ENCODE peak calls at places on chromosomes 12 and 14, in six cellular contexts. G is activated CD8-positive, alpha-beta T cell treated with anti-CD3 and anti-CD28 coated beads for 36 hours; M is kidney; W is heart right ventricle; Y is Caco-2; U is mesothelial cell of epicardium. I is an unnamed sample.

GRCh38 chr12:95918194-95918993 is 24.0 kb downstream of the CCDC38 start:
- DNase-seq in G (peak), Y (peak), U (no peak), W (no peak), M (no peak), I (no peak)

GRCh38 chr12:32454075-32454474 is 54.7 kb downstream of the FGD4 start:
- DNase-seq in U (no peak), M (no peak), Y (no peak), G (no peak), W (no peak), I (no peak)

GRCh38 chr12:694734-695503 is 31.7 kb upstream of the NINJ2 start:
- DNase-seq in M (no peak), W (no peak), G (no peak), Y (peak), U (no peak), I (no peak)

GRCh38 chr14:95774265-95775160 is 60.6 kb upstream of the TCL1A start:
- DNase-seq in M (no peak), W (no peak), U (no peak), Y (peak), G (peak), I (peak)

GRCh38 chr12:83468988-83469908 is 782.5 kb downstream of the TMTC2 start:
- DNase-seq in W (no peak), G (no peak), Y (no peak), U (no peak), M (no peak), I (no peak)

GRCh38 chr12:69130064-69130463 is 109.3 kb upstream of the CPSF6 start:
- DNase-seq in Y (peak), G (no peak), M (no peak), U (no peak), W (no peak), I (no peak)

GRCh38 chr12:49059385-49060232 is 985 bp downstream of the KMT2D start:
- DNase-seq in Y (peak), G (peak), M (no peak), U (no peak), W (no peak), I (no peak)

GRCh38 chr12:122245553-122245952 is 19.7 kb upstream of the DIABLO start:
- DNase-seq in G (no peak), M (no peak), W (no peak), Y (no peak), U (no peak), I (no peak)

GRCh38 chr14:62455446-62455845 is 589.8 kb downstream of the KCNH5 start:
- DNase-seq in W (no peak), U (no peak), Y (no peak), M (no peak), G (no peak), I (no peak)

GRCh38 chr14:72652179-72652578 is 241.7 kb downstream of the DPF3 start:
- DNase-seq in G (no peak), U (no peak), Y (no peak), W (no peak), M (no peak), I (no peak)

GRCh38 chr12:108094250-108094649 is 34.8 kb upstream of the WSCD2 start:
- DNase-seq in Y (no peak), W (no peak), U (no peak), G (no peak), M (no peak), I (no peak)

GRCh38 chr14:79285263-79285662 is 926.0 kb downstream of the DIO2 start:
- DNase-seq in M (no peak), G (no peak), W (no peak), Y (no peak), U (no peak), I (no peak)

GRCh38 chr12:80282761-80283160 is 161.3 kb upstream of the PTPRQ start:
- DNase-seq in M (no peak), U (no peak), Y (no peak), G (no peak), W (no peak), I (no peak)

GRCh38 chr14:67738740-67739504 is 37.2 kb downstream of the RDH12 start:
- DNase-seq in Y (peak), U (no peak), M (no peak), W (peak), G (peak), I (peak)

GRCh38 chr12:14824012-14824634 is 10.1 kb upstream of the SMCO3 start:
- DNase-seq in G (no peak), W (no peak), U (no peak), M (no peak), Y (no peak), I (no peak)

GRCh38 chr14:90979451-90979850 is 81.0 kb downstream of the RPS6KA5 start:
- DNase-seq in U (no peak), Y (no peak), W (no peak), G (no peak), M (no peak), I (no peak)

GRCh38 chr12:95473440-95473946 is 459 bp upstream of the METAP2 start:
- DNase-seq in Y (peak), U (no peak), M (no peak), G (peak), W (no peak), I (no peak)

GRCh38 chr14:94805726-94806288 is 35.9 kb upstream of the GSC start:
- DNase-seq in M (no peak), Y (no peak), U (no peak), W (no peak), G (no peak), I (no peak)

GRCh38 chr14:74913986-74914573 is 9.0 kb downstream of the RPS6KL1 start:
- DNase-seq in G (peak), M (no peak), U (no peak), Y (peak), W (peak), I (no peak)

GRCh38 chr14:73245401-73246325 is 8.4 kb downstream of the PAPLN start:
- DNase-seq in G (peak), Y (no peak), M (peak), W (peak), U (no peak), I (no peak)

GRCh38 chr14:68000516-68000915 is 180.9 kb downstream of the RAD51B start:
- DNase-seq in Y (no peak), U (no peak), M (no peak), W (no peak), G (no peak), I (no peak)

GRCh38 chr14:65949711-65950516 is 536.3 kb upstream of the CCDC196 start:
- DNase-seq in W (peak), G (peak), U (no peak), M (peak), Y (no peak), I (no peak)

GRCh38 chr12:51793201-51793600 is 55.3 kb downstream of the FIGNL2 start:
- DNase-seq in M (no peak), G (no peak), W (no peak), U (no peak), Y (no peak), I (no peak)

GRCh38 chr12:1799068-1799881 is 21.1 kb upstream of the LRTM2 start:
- DNase-seq in Y (no peak), U (no peak), W (no peak), M (peak), G (no peak), I (peak)

GRCh38 chr12:13288937-13289643 is 92.6 kb downstream of the EMP1 start:
- DNase-seq in W (no peak), U (no peak), Y (no peak), M (no peak), G (no peak), I (no peak)

GRCh38 chr12:111180830-111181726 is 187.8 kb downstream of the PHETA1 start:
- DNase-seq in U (peak), W (peak), G (peak), M (peak), Y (no peak), I (peak)

GRCh38 chr12:2640709-2641108 is 154.1 kb upstream of the FKBP4 start:
- DNase-seq in Y (no peak), W (peak), G (peak), U (no peak), M (peak), I (peak)

GRCh38 chr14:61260939-61261776 is 20.0 kb downstream of the TMEM30B start:
- DNase-seq in U (no peak), W (no peak), Y (no peak), M (no peak), G (peak), I (no peak)

GRCh38 chr14:65594153-65594881 is 181.8 kb downstream of the FUT8 start:
- DNase-seq in Y (peak), M (peak), U (no peak), G (no peak), W (no peak), I (no peak)

GRCh38 chr12:102484017-102484731 is 3.8 kb upstream of the IGF1 start:
- DNase-seq in U (no peak), G (peak), W (peak), Y (peak), M (peak), I (peak)

GRCh38 chr14:68785817-68786490 is 6.9 kb downstream of the ZFP36L1 start:
- DNase-seq in G (peak), Y (peak), U (no peak), M (no peak), W (no peak), I (no peak)

GRCh38 chr12:89801284-89801683 is 92.6 kb upstream of the ATP2B1 start:
- DNase-seq in Y (no peak), W (no peak), M (no peak), U (no peak), G (no peak), I (no peak)

GRCh38 chr12:8828514-8829127 is 6.2 kb downstream of the A2ML1 start:
- DNase-seq in W (no peak), U (no peak), Y (no peak), M (no peak), G (no peak), I (no peak)

GRCh38 chr12:89542912-89543592 is 17.2 kb upstream of the POC1B start:
- DNase-seq in M (no peak), U (no peak), G (peak), Y (peak), W (no peak), I (no peak)

GRCh38 chr14:91341331-91342242 is 76.0 kb downstream of the CCDC88C start:
- DNase-seq in M (peak), U (no peak), W (no peak), G (no peak), Y (no peak), I (no peak)

GRCh38 chr14:96421236-96421635 is 29.3 kb downstream of the AK7 start:
- DNase-seq in U (no peak), M (no peak), Y (no peak), W (no peak), G (no peak), I (no peak)

GRCh38 chr14:89911018-89911919 is 43.3 kb downstream of the EFCAB11 start:
- DNase-seq in M (no peak), W (no peak), G (no peak), Y (peak), U (no peak), I (no peak)

GRCh38 chr12:71662861-71663560 is 637 bp downstream of the ZFC3H1 start:
- DNase-seq in Y (peak), G (peak), U (peak), M (peak), W (peak), I (peak)

GRCh38 chr12:26091837-26092236 is 33.0 kb downstream of the BHLHE41 start:
- DNase-seq in G (no peak), M (no peak), W (no peak), U (no peak), Y (peak), I (no peak)
- TF ChIP-seq CTCF in G (no peak), M (no peak), W (peak), U (no peak), Y (peak), I (no peak)

GRCh38 chr12:12008232-12008850 is 62.4 kb upstream of the BCL2L14 start:
- DNase-seq in U (no peak), M (no peak), Y (no peak), G (peak), W (no peak), I (no peak)
- TF ChIP-seq CTCF in U (no peak), M (no peak), Y (peak), G (peak), W (no peak), I (no peak)

GRCh38 chr12:78037707-78038106 is 207.0 kb downstream of the NAV3 start:
- DNase-seq in U (no peak), M (no peak), G (no peak), W (no peak), Y (no peak), I (no peak)
- TF ChIP-seq CTCF in U (no peak), M (no peak), G (no peak), W (no peak), Y (no peak), I (no peak)

GRCh38 chr14:104691546-104692260 is 2.3 kb downstream of the INF2 start:
- DNase-seq in M (no peak), G (no peak), U (no peak), W (no peak), Y (no peak), I (no peak)

GRCh38 chr14:104690861-104691455 is 1.5 kb downstream of the INF2 start:
- DNase-seq in U (no peak), M (no peak), W (no peak), G (peak), Y (no peak), I (no peak)

GRCh38 chr14:104692939-104693315 is 3.5 kb downstream of the INF2 start:
- DNase-seq in Y (no peak), M (no peak), G (no peak), W (no peak), U (no peak), I (no peak)

GRCh38 chr14:104693482-104694431 is 4.3 kb downstream of the INF2 start:
- DNase-seq in G (no peak), Y (no peak), U (no peak), W (peak), M (no peak), I (no peak)

GRCh38 chr14:104692261-104692938 is 3.0 kb downstream of the INF2 start:
- DNase-seq in G (no peak), W (no peak), Y (no peak), U (no peak), M (no peak), I (no peak)
- TF ChIP-seq CTCF in G (no peak), W (no peak), Y (no peak), U (no peak), M (no peak), I (no peak)

GRCh38 chr14:88385212-88386101 is at the start of gene SPATA7:
- DNase-seq in Y (peak), M (peak), W (peak), G (peak), U (peak), I (peak)
- TF ChIP-seq CTCF in Y (no peak), M (no peak), W (peak), G (no peak), U (no peak), I (no peak)

DNA sequence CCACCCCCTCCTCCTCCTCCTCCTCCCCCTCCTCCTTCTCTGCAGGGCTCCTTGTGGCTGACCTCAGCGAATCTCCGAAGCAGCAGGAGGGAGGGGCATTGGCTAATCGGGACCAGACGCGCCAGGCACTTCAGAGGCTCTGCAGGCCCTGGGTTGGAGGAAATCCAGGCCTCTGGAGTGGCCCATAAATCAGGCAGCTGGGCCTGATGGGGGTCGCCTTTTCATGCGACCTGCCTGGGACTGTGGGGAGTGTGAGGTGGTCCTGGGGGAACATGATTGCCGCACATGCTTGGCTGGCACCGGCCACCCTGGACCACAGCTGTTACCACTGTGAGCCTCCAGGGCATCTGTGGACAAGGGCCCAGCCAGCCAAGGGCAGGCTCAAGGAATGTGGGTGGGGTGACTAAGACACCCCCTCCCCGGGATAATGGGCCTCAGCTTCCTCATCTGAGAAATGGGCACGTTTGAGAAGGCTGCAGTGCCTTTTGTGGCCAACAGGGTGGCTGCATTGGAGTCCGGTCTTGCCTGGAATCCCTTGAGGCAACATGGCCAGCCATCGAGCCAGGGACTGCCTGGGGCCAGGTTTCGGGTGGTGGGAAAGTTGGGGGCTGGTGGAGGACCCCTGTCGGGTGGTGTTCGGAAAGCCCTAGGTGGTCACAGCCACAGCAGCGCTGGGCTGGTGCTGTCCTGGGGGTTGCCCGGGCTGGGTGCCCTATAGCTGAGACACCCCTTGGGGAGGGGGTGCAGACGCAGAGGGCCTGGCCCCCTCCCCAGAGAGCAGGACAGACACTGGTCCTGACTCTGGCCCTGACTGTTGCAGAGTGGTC is 12.0 kb downstream of the KIF26A start:
- DNase-seq in W (peak), G (no peak), Y (no peak), U (no peak), M (peak), I (no peak)
- TF ChIP-seq CTCF in W (no peak), G (peak), Y (no peak), U (peak), M (no peak), I (no peak)

GRCh38 chr14:37590096-37590809 is 4.8 kb downstream of the FOXA1 start:
- DNase-seq in U (no peak), Y (no peak), M (no peak), W (no peak), G (no peak), I (no peak)

GRCh38 chr14:37590810-37591139 is 4.3 kb downstream of the FOXA1 start:
- DNase-seq in U (no peak), Y (no peak), W (no peak), M (no peak), G (no peak), I (no peak)

GRCh38 chr14:37592288-37593274 is 2.5 kb downstream of the FOXA1 start:
- DNase-seq in G (no peak), W (peak), U (no peak), Y (peak), M (peak), I (no peak)

GRCh38 chr14:37591941-37592287 is 3.1 kb downstream of the FOXA1 start:
- DNase-seq in M (peak), U (no peak), G (no peak), Y (no peak), W (no peak), I (no peak)

DNA sequence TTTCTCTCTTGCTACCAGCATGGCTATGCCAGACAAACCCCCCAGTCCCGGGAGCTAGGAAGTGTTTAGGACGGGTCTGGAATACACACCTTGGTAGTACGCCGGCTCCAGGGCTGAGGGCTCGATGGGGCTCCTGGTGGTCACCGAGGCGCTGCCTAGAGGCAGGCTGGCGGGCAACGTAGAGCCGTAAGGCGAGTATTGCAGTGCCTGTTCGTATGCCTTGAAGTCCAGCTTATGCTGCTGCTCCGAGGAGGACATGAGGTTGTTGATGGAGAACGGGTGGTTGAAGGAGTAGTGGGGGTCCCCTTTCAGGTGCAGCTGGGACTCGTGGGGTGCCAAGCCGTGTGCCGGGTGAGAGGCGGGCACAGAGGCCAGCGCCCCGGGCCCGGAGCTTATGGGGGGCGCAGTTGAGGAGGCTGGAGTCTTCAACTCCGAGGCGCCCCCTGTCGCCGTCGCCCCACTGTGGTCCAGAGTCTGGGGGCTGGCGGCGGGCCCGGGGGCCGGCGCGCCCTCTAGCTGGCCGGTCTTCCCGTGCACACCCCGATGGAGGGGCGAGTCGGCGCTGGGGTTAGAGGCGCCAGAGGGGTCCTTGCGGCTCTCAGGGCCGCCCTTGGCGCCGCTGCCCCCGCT is 3.6 kb downstream of the FOXA1 start:
- DNase-seq in Y (peak), U (no peak), M (peak), G (no peak), W (peak), I (no peak)
- TF ChIP-seq CTCF in Y (peak), U (no peak), M (no peak), G (no peak), W (no peak), I (no peak)

GRCh38 chr14:25828562-25828961 is 769.3 kb downstream of the NOVA1 start:
- DNase-seq in M (no peak), G (no peak), Y (no peak), U (no peak), W (no peak), I (no peak)

GRCh38 chr14:25837431-25837950 is 760.3 kb downstream of the NOVA1 start:
- DNase-seq in G (no peak), U (no peak), Y (no peak), M (no peak), W (no peak), I (no peak)

GRCh38 chr14:25836647-25837046 is 761.2 kb downstream of the NOVA1 start:
- DNase-seq in M (no peak), G (no peak), U (no peak), W (no peak), Y (no peak), I (no peak)

GRCh38 chr14:25833341-25834121 is 764.3 kb downstream of the NOVA1 start:
- DNase-seq in Y (peak), U (peak), W (no peak), G (peak), M (peak), I (no peak)
- TF ChIP-seq CTCF in Y (peak), U (peak), W (no peak), G (no peak), M (peak), I (no peak)

GRCh38 chr12:25581067-25581466 is 28.0 kb upstream of the LMNTD1 start:
- DNase-seq in Y (no peak), W (no peak), U (no peak), M (no peak), G (no peak), I (no peak)

GRCh38 chr12:25585662-25586061 is 32.6 kb upstream of the LMNTD1 start:
- DNase-seq in G (no peak), M (no peak), U (no peak), W (no peak), Y (no peak), I (no peak)

GRCh38 chr12:25587346-25587745 is 34.3 kb upstream of the LMNTD1 start:
- DNase-seq in Y (no peak), M (no peak), G (no peak), W (no peak), U (no peak), I (no peak)

GRCh38 chr12:25585021-25585523 is 32.0 kb upstream of the LMNTD1 start:
- DNase-seq in G (no peak), W (no peak), Y (no peak), M (no peak), U (no peak), I (no peak)

GRCh38 chr12:25583545-25583944 is 30.5 kb upstream of the LMNTD1 start:
- DNase-seq in W (no peak), Y (peak), G (no peak), U (no peak), M (no peak), I (no peak)
- TF ChIP-seq CTCF in W (peak), Y (peak), G (no peak), U (no peak), M (peak), I (no peak)

I was measured in omental fat pad.